ENCODE peak calls at places on chromosomes 3 and 15, in eight cellular contexts. E is transverse colon, C is adrenal gland, A is NB4, P is stomach, L is HepG2, U is A549, H is erythroblast. V is an unnamed sample.

GRCh38 chr15:54803139-54803808 is 393.5 kb downstream of the RSL24D1 start:
- DNase-seq in L (no peak), E (no peak), U (peak; percentile 61), A (peak; percentile 76), H (no peak), P (no peak), C (no peak), V (no peak)

GRCh38 chr3:354433-354832 is 157.9 kb downstream of the CHL1 start:
- DNase-seq in L (peak; percentile 56), H (peak; percentile 57), E (peak; percentile 14), A (peak; percentile 55), P (no peak), C (peak; percentile 39), U (peak; percentile 51), V (peak; percentile 1)

GRCh38 chr15:58307313-58307961 is 124.4 kb upstream of the LIPC start:
- DNase-seq in E (no peak), A (no peak), C (no peak), P (no peak), U (no peak), H (no peak), L (no peak), V (no peak)

GRCh38 chr3:34881026-34881425 is 758.3 kb upstream of the ARPP21 start:
- DNase-seq in C (no peak), U (no peak), E (no peak), L (no peak), H (no peak), A (no peak), P (no peak), V (no peak)

GRCh38 chr3:194006102-194006501 is 129.8 kb upstream of the HES1 start:
- DNase-seq in U (no peak), C (no peak), E (no peak), H (no peak), P (no peak), L (no peak), A (no peak), V (no peak)

GRCh38 chr3:108076564-108076963 is 14.3 kb downstream of the CD47 start:
- DNase-seq in H (no peak), L (no peak), A (no peak), U (no peak), E (no peak), P (no peak), C (no peak), V (no peak)

GRCh38 chr3:54426431-54426830 is 304.1 kb downstream of the CACNA2D3 start:
- DNase-seq in U (no peak), P (no peak), A (no peak), E (no peak), H (no peak), L (no peak), C (no peak), V (no peak)

GRCh38 chr15:75620776-75621536 is 4.6 kb downstream of the SNUPN start:
- DNase-seq in L (no peak), E (peak; percentile 67), C (peak; percentile 59), A (peak; percentile 56), P (peak; percentile 77), U (peak; percentile 41), H (no peak), V (peak; percentile 53)

GRCh38 chr3:156594229-156594683 is 39.3 kb upstream of the SSR3 start:
- DNase-seq in A (no peak), L (peak; percentile 59), U (no peak), C (no peak), P (no peak), H (no peak), E (peak; percentile 15), V (no peak)

GRCh38 chr3:50323092-50323600 is 601 bp upstream of the HYAL2 start:
- DNase-seq in C (peak; percentile 65), U (no peak), A (no peak), E (no peak), H (no peak), L (no peak), P (no peak), V (no peak)

GRCh38 chr3:112403101-112403500 is 70.1 kb downstream of the CD200 start:
- DNase-seq in H (no peak), U (no peak), C (no peak), A (no peak), L (no peak), P (no peak), E (no peak), V (no peak)

GRCh38 chr3:23071758-23072157 is 131.4 kb upstream of the UBE2E2 start:
- DNase-seq in A (peak; percentile 20), U (no peak), P (no peak), E (peak; percentile 14), C (peak; percentile 39), H (no peak), L (no peak), V (no peak)

GRCh38 chr15:22912256-22912655 is 67.9 kb downstream of the CYFIP1 start:
- DNase-seq in C (no peak), P (no peak), E (no peak), H (no peak), U (no peak), A (no peak), L (no peak), V (no peak)

GRCh38 chr15:60375255-60375809 is 22.5 kb downstream of the ANXA2 start:
- DNase-seq in L (no peak), P (no peak), H (no peak), U (no peak), E (no peak), C (no peak), A (no peak), V (no peak)

GRCh38 chr3:172591876-172592771 is 68.9 kb upstream of the TNFSF10 start:
- DNase-seq in E (peak; percentile 43), A (peak; percentile 86), P (no peak), L (no peak), H (no peak), C (no peak), U (no peak), V (no peak)

GRCh38 chr15:82231233-82231632 is 31.3 kb downstream of the EFL1 start:
- DNase-seq in H (no peak), C (no peak), L (no peak), A (no peak), U (no peak), E (no peak), P (no peak), V (no peak)

GRCh38 chr3:30397030-30397429 is 209.4 kb upstream of the TGFBR2 start:
- DNase-seq in U (no peak), E (no peak), P (no peak), C (no peak), H (no peak), A (no peak), L (no peak), V (no peak)

GRCh38 chr3:18335202-18335601 is 89.9 kb downstream of the SATB1 start:
- DNase-seq in E (no peak), U (no peak), H (no peak), C (no peak), A (peak; percentile 75), P (no peak), L (no peak), V (no peak)

GRCh38 chr15:72353266-72353665 is 22.5 kb downstream of the HEXA start:
- DNase-seq in P (no peak), L (no peak), A (no peak), E (no peak), C (no peak), U (no peak), H (no peak), V (no peak)

GRCh38 chr15:40773902-40774301 is 4.1 kb downstream of the C15orf62 start:
- DNase-seq in H (no peak), E (no peak), U (no peak), L (no peak), A (no peak), P (no peak), C (no peak), V (no peak)

GRCh38 chr15:40775007-40775406 is 5.2 kb downstream of the C15orf62 start:
- DNase-seq in A (no peak), L (no peak), H (no peak), P (no peak), E (no peak), U (no peak), C (no peak), V (no peak)

GRCh38 chr15:40775740-40776536 is 6.2 kb downstream of the C15orf62 start:
- DNase-seq in L (no peak), E (no peak), U (no peak), C (peak; percentile 74), A (no peak), P (no peak), H (no peak), V (no peak)

GRCh38 chr15:40773496-40773895 is 3.7 kb downstream of the C15orf62 start:
- DNase-seq in P (no peak), A (no peak), C (no peak), H (no peak), U (no peak), L (no peak), E (no peak), V (no peak)

GRCh38 chr15:40776537-40777141 is 6.9 kb downstream of the C15orf62 start:
- DNase-seq in A (no peak), P (peak; percentile 89), E (no peak), H (no peak), C (peak; percentile 77), L (no peak), U (no peak), V (peak; percentile 77)
- TF ChIP-seq POLR2A in A (no peak), P (no peak), E (no peak), H (no peak), C (no peak), L (no peak), U (no peak), V (no peak)

GRCh38 chr3:11924518-11924917 is 77.8 kb upstream of the TAMM41 start:
- DNase-seq in E (no peak), U (no peak), P (no peak), C (no peak), L (no peak), H (no peak), A (no peak), V (no peak)
- TF ChIP-seq POLR2A in E (no peak), U (no peak), P (no peak), C (no peak), L (no peak), H (no peak), A (no peak), V (no peak)

GRCh38 chr15:76982356-76982755 is 12.6 kb upstream of the PSTPIP1 start:
- DNase-seq in E (no peak), P (no peak), H (no peak), U (no peak), A (no peak), C (no peak), L (no peak), V (no peak)

GRCh38 chr15:76986743-76987142 is 8.2 kb upstream of the PSTPIP1 start:
- DNase-seq in A (peak; percentile 52), L (no peak), U (no peak), E (no peak), H (no peak), P (no peak), C (no peak), V (no peak)

GRCh38 chr15:76987276-76987675 is 7.7 kb upstream of the PSTPIP1 start:
- DNase-seq in L (no peak), C (no peak), E (no peak), U (no peak), P (no peak), A (no peak), H (no peak), V (no peak)

GRCh38 chr15:76982756-76983155 is 12.2 kb upstream of the PSTPIP1 start:
- DNase-seq in H (no peak), C (no peak), E (no peak), L (no peak), A (peak; percentile 21), U (no peak), P (no peak), V (no peak)

GRCh38 chr15:76983588-76984379 is 11.1 kb upstream of the PSTPIP1 start:
- DNase-seq in A (peak; percentile 95), U (no peak), H (no peak), E (no peak), C (no peak), P (no peak), L (no peak), V (no peak)
- TF ChIP-seq POLR2A in A (no peak), U (no peak), H (no peak), E (no peak), C (no peak), P (no peak), L (no peak), V (no peak)

GRCh38 chr3:174440741-174441587 is 418.2 kb upstream of the NAALADL2 start:
- DNase-seq in L (peak; percentile 31), H (peak; percentile 91), A (peak; percentile 81), E (peak; percentile 85), P (peak; percentile 84), C (peak; percentile 83), U (peak; percentile 81), V (peak; percentile 50)
- TF ChIP-seq POLR2A in L (no peak), H (peak; percentile 46), A (peak; percentile 12), E (peak; percentile 61), P (no peak), C (peak; percentile 60), U (no peak), V (peak; percentile 25)